ENCODE peak calls at places on chromosomes 4 and X, in four cellular contexts. M is pancreas, W is cardiac muscle cell, A is psoas muscle. I is an unnamed sample.

GRCh38 chr4:121726642-121727268 is 30.0 kb upstream of the ANXA5 start:
- DNase-seq in A (no peak), W (peak; percentile 81), M (no peak), I (no peak)

GRCh38 chrX:34716322-34716721 is 59.2 kb upstream of the TMEM47 start:
- DNase-seq in M (no peak), W (no peak), A (no peak), I (no peak)

GRCh38 chrX:153925387-153925738 is 701 bp downstream of the ARHGAP4 start:
- DNase-seq in W (no peak), M (no peak), A (no peak), I (no peak)

GRCh38 chr4:173189117-173189693 is 20.6 kb downstream of the GALNT7 start:
- DNase-seq in M (no peak), A (no peak), W (peak; percentile 41), I (no peak)

GRCh38 chr4:119068529-119068962 is 67.1 kb upstream of the MYOZ2 start:
- DNase-seq in A (no peak), M (no peak), W (no peak), I (no peak)

GRCh38 chr4:47855350-47855749 is 17.5 kb upstream of the CORIN start:
- DNase-seq in W (no peak), M (no peak), A (no peak), I (no peak)

GRCh38 chrX:54721424-54721823 is 76.6 kb downstream of the ITIH6 start:
- DNase-seq in M (no peak), W (no peak), A (no peak), I (no peak)

GRCh38 chr4:89270792-89271191 is 36.8 kb downstream of the GPRIN3 start:
- DNase-seq in M (no peak), W (no peak), A (no peak), I (no peak)

GRCh38 chr4:6473264-6474052 is 1.0 kb upstream of the PPP2R2C start:
- DNase-seq in A (no peak), M (no peak), W (no peak), I (no peak)

GRCh38 chr4:124322234-124322831 is 390.2 kb downstream of the ANKRD50 start:
- DNase-seq in M (no peak), A (no peak), W (peak; percentile 77), I (no peak)

GRCh38 chr4:54155936-54156335 is 56.0 kb downstream of the GSX2 start:
- DNase-seq in M (no peak), A (no peak), W (no peak), I (no peak)

GRCh38 chrX:97021680-97022079 is 138.0 kb downstream of the RPA4 start:
- DNase-seq in A (no peak), W (peak; percentile 47), M (no peak), I (no peak)

GRCh38 chr4:36189511-36190226 is 54.6 kb downstream of the ARAP2 start:
- DNase-seq in W (no peak), M (no peak), A (no peak), I (no peak)

GRCh38 chrX:10600479-10600878 is 19.9 kb downstream of the MID1 start:
- DNase-seq in A (no peak), M (no peak), W (no peak), I (no peak)

GRCh38 chr4:95705323-95705722 is 134.6 kb upstream of the PDHA2 start:
- DNase-seq in W (no peak), M (no peak), A (no peak), I (no peak)

GRCh38 chrX:130124577-130124976 is 14.3 kb upstream of the ELF4 start:
- DNase-seq in A (no peak), W (no peak), M (no peak), I (no peak)

GRCh38 chr4:149795256-149795655 is 20.4 kb downstream of the IQCM start:
- DNase-seq in M (no peak), A (no peak), W (no peak), I (no peak)

GRCh38 chr4:56739104-56739777 is 58.1 kb upstream of the HOPX start:
- DNase-seq in M (no peak), A (no peak), W (no peak), I (no peak)

GRCh38 chrX:45749375-45749774 is 548.7 kb upstream of the DIPK2B start:
- DNase-seq in A (no peak), M (no peak), W (no peak), I (no peak)

GRCh38 chrX:10102046-10102704 is 54.6 kb upstream of the CLCN4 start:
- DNase-seq in M (peak; percentile 76), A (no peak), W (no peak), I (no peak)

GRCh38 chr4:114026447-114026846 is 47.0 kb upstream of the ARSJ start:
- DNase-seq in W (no peak), A (no peak), M (no peak), I (no peak)

GRCh38 chr4:7281316-7282093 is 89.2 kb downstream of the SORCS2 start:
- DNase-seq in M (no peak), A (no peak), W (no peak), I (peak; percentile 49)

GRCh38 chr4:142043509-142043908 is 407.1 kb downstream of the IL15 start:
- DNase-seq in A (no peak), W (no peak), M (no peak), I (no peak)

GRCh38 chr4:113157086-113157857 is 107.8 kb downstream of the ANK2 start:
- DNase-seq in A (no peak), M (no peak), W (no peak), I (no peak)

GRCh38 chr4:41963105-41963504 is 18.5 kb upstream of the DCAF4L1 start:
- DNase-seq in A (no peak), W (peak; percentile 31), M (no peak), I (no peak)

GRCh38 chr4:182768821-182769220 is 148.4 kb downstream of the DCTD start:
- DNase-seq in W (no peak), A (no peak), M (no peak), I (no peak)

GRCh38 chr4:11700751-11701226 is 272.1 kb upstream of the HS3ST1 start:
- DNase-seq in A (no peak), M (no peak), W (no peak), I (peak; percentile 6)

GRCh38 chrX:77493677-77494553 is 46.7 kb downstream of the FGF16 start:
- DNase-seq in A (no peak), M (no peak), W (peak; percentile 53), I (no peak)

GRCh38 chr4:72076562-72076961 is 44.8 kb downstream of the NPFFR2 start:
- DNase-seq in A (no peak), M (no peak), W (no peak), I (no peak)

DNA sequence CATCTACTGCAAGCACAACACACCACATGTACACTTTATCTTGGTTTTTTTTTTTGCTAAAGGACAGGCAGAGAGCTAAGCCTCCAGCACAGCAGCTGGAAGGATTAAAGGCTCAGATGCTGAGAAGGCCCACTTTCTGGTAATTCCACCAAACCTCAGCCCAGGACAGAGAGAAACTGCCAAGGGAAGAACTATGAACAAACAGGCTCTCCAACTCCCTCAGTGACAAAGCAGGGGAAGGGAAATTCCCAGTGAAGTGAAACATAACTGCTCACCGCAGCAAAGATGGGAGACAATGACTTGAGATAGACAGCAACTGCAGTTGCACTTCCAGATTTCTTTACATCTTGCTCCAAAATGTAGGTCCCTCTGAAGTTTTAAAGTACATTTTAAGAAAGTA is 4.8 kb downstream of the PROM1 start:
- DNase-seq in W (peak; percentile 25), A (no peak), M (no peak), I (no peak)
- H3K4me3 ChIP-seq in W (no peak overlapping the region), A (no peak overlapping the region), M (no peak overlapping the region), I (no peak overlapping the region)

GRCh38 chr4:73691759-73692158 is 48.6 kb upstream of the CXCL8 start:
- DNase-seq in M (no peak), A (no peak), W (no peak), I (no peak)
- H3K27ac ChIP-seq in M (no peak overlapping the region), A (no peak overlapping the region), W (no peak overlapping the region), I (no peak overlapping the region)

DNA sequence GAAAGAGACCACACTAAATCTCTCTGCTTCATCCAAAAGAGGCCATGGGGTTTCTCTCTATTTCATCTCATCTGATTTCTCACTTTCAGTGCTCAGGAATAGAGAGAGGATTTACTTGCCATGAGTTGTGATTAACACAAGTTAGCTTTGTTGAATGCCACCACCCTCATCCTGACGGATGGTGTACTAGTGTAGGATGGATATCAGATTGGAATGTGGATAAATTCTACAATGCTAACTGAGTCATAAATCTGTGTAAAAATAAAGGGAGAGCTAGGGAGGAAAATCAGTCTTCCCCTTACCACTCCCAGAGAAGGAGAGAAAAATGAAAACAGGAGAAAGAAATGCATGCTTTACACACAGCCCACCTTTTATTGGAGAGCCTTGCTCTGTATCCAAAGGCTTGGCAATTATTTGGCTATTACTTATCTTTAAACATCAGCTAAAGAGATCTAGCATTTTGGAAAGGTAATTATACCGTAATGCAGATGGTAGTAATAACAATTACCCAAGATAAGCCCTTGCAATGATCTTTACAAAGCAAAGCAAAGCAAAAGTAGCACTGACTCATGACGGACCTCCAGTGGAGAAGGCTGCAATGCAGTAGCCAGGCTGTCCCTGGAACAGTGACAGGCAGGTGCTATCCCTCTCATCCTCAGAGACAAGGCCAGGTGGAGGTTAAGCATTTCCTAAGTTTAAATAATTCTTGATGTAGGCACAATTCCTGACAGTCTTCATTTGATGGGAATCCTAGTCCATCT is 306.3 kb upstream of the PPARGC1A start:
- DNase-seq in W (no peak), M (no peak), A (no peak), I (no peak)
- TF ChIP-seq CTCF in W (no peak), M (no peak), A (no peak), I (no peak)

GRCh38 chrX:20139966-20140365 is 1.7 kb downstream of the EIF1AX start:
- DNase-seq in A (no peak), W (peak; percentile 28), M (no peak), I (no peak)
- H3K4me3 ChIP-seq in A (peak overlapping the region; percentile 82), W (no peak overlapping the region), M (peak overlapping the region; percentile 92), I (no peak overlapping the region)

GRCh38 chrX:56729152-56729557 is at the start of gene NBDY:
- DNase-seq in A (peak; percentile 48), W (peak; percentile 52), M (no peak), I (peak; percentile 42)

GRCh38 chrX:56728752-56729151 is 291 bp upstream of the NBDY start:
- DNase-seq in M (no peak), A (no peak), W (peak; percentile 37), I (no peak)

GRCh38 chrX:56728321-56728720 is 722 bp upstream of the NBDY start:
- DNase-seq in W (peak; percentile 23), M (no peak), A (no peak), I (no peak)

GRCh38 chrX:56726609-56727008 is 2.4 kb upstream of the NBDY start:
- DNase-seq in W (peak; percentile 66), A (no peak), M (no peak), I (no peak)

GRCh38 chrX:56727531-56727930 is 1.5 kb upstream of the NBDY start:
- DNase-seq in M (no peak), A (no peak), W (no peak), I (no peak)
- H3K27ac ChIP-seq in M (no peak overlapping the region), A (no peak overlapping the region), W (no peak overlapping the region), I (no peak overlapping the region)

DNA sequence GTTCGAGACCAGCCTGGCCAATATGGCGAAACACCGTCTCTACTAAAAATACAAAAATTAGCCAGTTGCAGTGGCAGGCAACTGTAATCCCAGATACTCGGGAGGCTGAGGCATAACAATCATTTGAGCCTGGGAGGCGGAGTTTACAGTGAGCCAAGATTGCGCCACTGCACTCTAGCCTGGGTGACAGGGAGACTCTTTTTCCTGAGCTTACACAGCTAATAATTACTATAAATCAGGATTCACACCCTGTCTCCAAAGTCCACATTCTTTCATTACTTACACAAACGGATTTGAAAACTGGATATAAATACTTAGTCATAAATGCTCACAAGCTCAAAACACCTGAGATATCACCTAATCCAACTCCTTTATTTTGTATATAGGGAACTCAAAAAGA is 151.6 kb downstream of the LRBA start:
- DNase-seq in A (no peak), W (peak; percentile 4), M (no peak), I (no peak)
- TF ChIP-seq CTCF in A (no peak), W (no peak), M (no peak), I (no peak)

I was measured in left lung.